ENCODE peak calls at places on chromosomes 5 and 9, in four cellular contexts. C is left lung; Q is upper lobe of right lung; E is CD8-positive, alpha-beta T cell. S is an unnamed sample.

GRCh38 chr5:13567819-13568218 is 376.7 kb downstream of the DNAH5 start:
- DNase-seq in Q (no peak), C (no peak), E (no peak), S (no peak)

GRCh38 chr9:112091805-112092204 is 83.3 kb downstream of the SUSD1 start:
- DNase-seq in C (no peak), E (no peak), Q (no peak), S (no peak)

GRCh38 chr5:181281077-181281983 is 20.4 kb upstream of the TRIM52 start:
- DNase-seq in Q (no peak), E (no peak), C (no peak), S (peak; percentile 22)

GRCh38 chr9:121620777-121621437 is 30.5 kb upstream of the DAB2IP start:
- DNase-seq in Q (no peak), C (no peak), E (no peak), S (no peak)

GRCh38 chr5:73625905-73626811 is at the start of gene ARHGEF28:
- DNase-seq in C (peak; percentile 65), Q (peak; percentile 91), E (no peak), S (peak; percentile 83)

GRCh38 chr5:61657010-61657409 is 325.0 kb downstream of the ZSWIM6 start:
- DNase-seq in Q (no peak), E (no peak), C (no peak), S (no peak)

GRCh38 chr5:127839496-127840197 is 136.5 kb downstream of the CCDC192 start:
- DNase-seq in Q (no peak), E (no peak), C (no peak), S (no peak)

GRCh38 chr9:134396258-134396742 is 70.0 kb downstream of the RXRA start:
- DNase-seq in Q (no peak), E (no peak), C (peak; percentile 64), S (peak; percentile 95)

GRCh38 chr9:126885089-126885753 is 24.8 kb downstream of the ZBTB34 start:
- DNase-seq in Q (no peak), E (no peak), C (no peak), S (no peak)

GRCh38 chr9:103798620-103799019 is 295.5 kb upstream of the SMC2 start:
- DNase-seq in C (no peak), E (no peak), Q (no peak), S (no peak)

GRCh38 chr5:98989723-98990122 is 60.9 kb upstream of the CHD1 start:
- DNase-seq in C (no peak), Q (no peak), E (no peak), S (no peak)

GRCh38 chr9:123131258-123131657 is 97.8 kb downstream of the GPR21 start:
- DNase-seq in C (no peak), Q (no peak), E (no peak), S (no peak)

GRCh38 chr5:119397518-119398380 is 41.9 kb downstream of the TNFAIP8 start:
- DNase-seq in C (no peak), E (no peak), Q (no peak), S (no peak)

GRCh38 chr5:164809831-164810230 is 1304.4 kb downstream of the MAT2B start:
- DNase-seq in Q (no peak), C (no peak), E (no peak), S (no peak)

GRCh38 chr5:74056789-74057164 is 430.8 kb downstream of the ARHGEF28 start:
- DNase-seq in C (no peak), Q (no peak), E (no peak), S (no peak)

GRCh38 chr9:77163889-77164288 is 13.4 kb upstream of the VPS13A start:
- DNase-seq in Q (no peak), C (no peak), E (no peak), S (no peak)

GRCh38 chr9:134433101-134433500 is 106.8 kb downstream of the RXRA start:
- DNase-seq in C (no peak), E (no peak), Q (no peak), S (no peak)

GRCh38 chr9:84839538-84839937 is 170.0 kb downstream of the NTRK2 start:
- DNase-seq in Q (no peak), E (no peak), C (no peak), S (no peak)

GRCh38 chr5:157312492-157312891 is 46.6 kb downstream of the CYFIP2 start:
- DNase-seq in C (no peak), Q (no peak), E (peak; percentile 24), S (no peak)

GRCh38 chr5:179802207-179802883 is 4.3 kb downstream of the MGAT4B start:
- DNase-seq in Q (no peak), E (no peak), C (no peak), S (peak; percentile 65)

GRCh38 chr5:132773114-132773513 is 3.9 kb downstream of the SEPTIN8 start:
- DNase-seq in E (no peak), C (no peak), Q (no peak), S (no peak)

GRCh38 chr9:35771524-35771923 is 17.4 kb upstream of the MSMP start:
- DNase-seq in C (no peak), Q (no peak), E (no peak), S (no peak)

GRCh38 chr5:91221917-91222316 is 161.2 kb downstream of the ARRDC3 start:
- DNase-seq in C (no peak), E (no peak), Q (no peak), S (no peak)

GRCh38 chr9:21153688-21154608 is 12.3 kb upstream of the IFNW1 start:
- DNase-seq in E (no peak), C (no peak), Q (no peak), S (no peak)

GRCh38 chr9:71253021-71253420 is 131.6 kb upstream of the TRPM3 start:
- DNase-seq in C (no peak), E (no peak), Q (no peak), S (no peak)

GRCh38 chr9:99389087-99390033 is 167.3 kb downstream of the SEC61B start:
- DNase-seq in E (no peak), C (no peak), Q (no peak), S (no peak)

GRCh38 chr5:150209020-150209635 is 19.3 kb downstream of the SLC6A7 start:
- DNase-seq in C (peak; percentile 68), E (no peak), Q (peak; percentile 71), S (no peak)

GRCh38 chr9:109969559-109970237 is 189.7 kb downstream of the PALM2AKAP2 start:
- DNase-seq in E (no peak), Q (no peak), C (no peak), S (peak; percentile 77)

GRCh38 chr5:134119720-134120119 is 5.2 kb downstream of the TCF7 start:
- DNase-seq in E (no peak), C (no peak), Q (no peak), S (peak; percentile 80)

GRCh38 chr5:168992687-168993086 is 308.3 kb downstream of the SLIT3 start:
- DNase-seq in C (no peak), Q (no peak), E (no peak), S (no peak)

GRCh38 chr9:5817776-5818336 is 15.1 kb downstream of the ERMP1 start:
- DNase-seq in E (no peak), C (no peak), Q (no peak), S (no peak)

GRCh38 chr5:120372899-120373298 is 91.2 kb upstream of the PRR16 start:
- DNase-seq in E (no peak), C (no peak), Q (no peak), S (no peak)

GRCh38 chr5:155728146-155728856 is 598.7 kb upstream of the SGCD start:
- DNase-seq in C (peak; percentile 38), Q (peak; percentile 80), E (no peak), S (peak; percentile 72)

GRCh38 chr9:118578467-118578866 is 790.8 kb downstream of the BRINP1 start:
- DNase-seq in E (no peak), C (no peak), Q (no peak), S (no peak)

GRCh38 chr5:23026252-23027170 is 173.4 kb upstream of the CDH12 start:
- DNase-seq in E (no peak), Q (no peak), C (no peak), S (no peak)

GRCh38 chr5:134138416-134139376 is 24.2 kb downstream of the TCF7 start:
- DNase-seq in C (peak; percentile 19), E (no peak), Q (peak; percentile 34), S (peak; percentile 63)

GRCh38 chr5:100479079-100479688 is 56.0 kb upstream of the FAM174A start:
- DNase-seq in E (no peak), C (no peak), Q (no peak), S (no peak)

GRCh38 chr5:96651047-96651446 is 11.1 kb upstream of the CAST start:
- DNase-seq in E (no peak), Q (no peak), C (no peak), S (no peak)

GRCh38 chr5:163489745-163490075 is 15.7 kb upstream of the MAT2B start:
- DNase-seq in C (no peak), Q (no peak), E (no peak), S (no peak)

DNA sequence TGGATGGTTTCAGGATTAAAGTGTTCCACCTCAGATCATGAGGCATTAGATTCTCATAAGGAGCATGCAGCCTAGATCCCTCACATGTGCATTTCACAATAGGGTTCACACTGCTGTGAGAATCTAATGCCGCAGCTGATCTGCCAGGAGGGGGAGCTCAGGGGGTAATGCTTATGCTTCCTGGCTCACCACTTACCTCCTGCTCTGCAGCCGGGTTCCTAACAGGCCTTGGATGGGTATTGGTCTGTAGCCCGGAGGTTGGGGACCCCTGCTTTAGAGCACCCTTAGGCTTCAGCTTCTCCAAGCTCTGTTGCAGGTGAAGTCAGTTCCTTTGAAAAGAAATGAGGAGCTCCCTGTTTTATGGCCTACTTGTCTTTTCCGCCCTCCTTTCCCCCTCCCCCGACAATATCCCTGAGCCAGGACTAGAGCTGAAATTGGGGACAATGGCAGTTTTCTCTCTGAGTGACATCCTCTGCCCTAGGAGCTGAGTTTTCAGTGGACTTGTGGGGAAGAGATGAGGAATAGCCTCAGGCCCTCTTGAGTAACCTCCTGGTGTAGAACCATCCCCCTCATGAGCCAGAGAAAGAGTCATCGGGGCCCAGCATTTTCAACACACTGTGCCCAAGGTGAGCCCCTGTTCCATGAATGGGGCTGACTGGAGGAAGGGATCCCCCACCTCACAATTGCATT is 16.2 kb upstream of the MAT2B start:
- DNase-seq in E (no peak), C (no peak), Q (no peak), S (no peak)
- TF ChIP-seq CTCF in E (no peak), C (no peak), Q (no peak), S (no peak)

GRCh38 chr5:80916661-80917060 is 43.5 kb upstream of the RASGRF2 start:
- DNase-seq in C (no peak), E (no peak), Q (no peak), S (no peak)
- H3K27ac ChIP-seq in C (no peak overlapping the region), E (no peak overlapping the region), Q (no peak overlapping the region), S (no peak overlapping the region)

GRCh38 chr9:101383361-101383760 is 1.4 kb downstream of the BAAT start:
- DNase-seq in Q (no peak), C (no peak), E (no peak), S (no peak)

GRCh38 chr9:101387871-101388506 is 3.2 kb upstream of the BAAT start:
- DNase-seq in Q (no peak), C (no peak), E (no peak), S (no peak)

GRCh38 chr9:101393135-101393534 is 5.3 kb downstream of the MRPL50 start:
- DNase-seq in E (no peak), C (no peak), Q (no peak), S (no peak)

GRCh38 chr9:101388507-101388993 is 3.7 kb upstream of the BAAT start:
- DNase-seq in Q (no peak), C (no peak), E (no peak), S (no peak)
- TF ChIP-seq CTCF in Q (no peak), C (no peak), E (no peak), S (no peak)

GRCh38 chr5:123876265-123876790 is 364.4 kb downstream of the CSNK1G3 start:
- DNase-seq in C (no peak), Q (no peak), E (no peak), S (no peak)
- H3K27ac ChIP-seq in C (no peak overlapping the region), Q (no peak overlapping the region), E (no peak overlapping the region), S (no peak overlapping the region)

S was measured in spleen.